ENCODE peak calls at places on chromosomes 12 and 14, in six cellular contexts. M is GM12878, B is HepG2, N is K562, T is upper lobe of left lung, Q is A549. X is an unnamed sample.

GRCh38 chr12:128787827-128788226 is 35.9 kb downstream of the SLC15A4 start:
- ATAC-seq in T (no peak), M (no peak), Q (no peak), B (peak), N (no peak), X (no peak)

GRCh38 chr14:44935155-44935554 is 26.6 kb downstream of the KLHL28 start:
- ATAC-seq in M (no peak), N (no peak), B (no peak), T (no peak), Q (no peak), X (no peak)

GRCh38 chr14:89264196-89264800 is 152.7 kb downstream of the FOXN3 start:
- ATAC-seq in M (peak), Q (no peak), B (no peak), T (no peak), N (no peak), X (no peak)

GRCh38 chr12:27824126-27824842 is 44.2 kb upstream of the MANSC4 start:
- ATAC-seq in Q (no peak), N (peak), M (peak), T (no peak), B (no peak), X (no peak)

GRCh38 chr14:77892381-77892871 is 92.5 kb downstream of the ADCK1 start:
- ATAC-seq in T (no peak), N (peak), Q (no peak), B (no peak), M (no peak), X (no peak)

GRCh38 chr14:78253986-78254385 is 83.8 kb downstream of the NRXN3 start:
- ATAC-seq in T (no peak), B (no peak), Q (peak), M (no peak), N (no peak), X (no peak)

GRCh38 chr14:88599761-88600439 is 37.1 kb downstream of the ZC3H14 start:
- ATAC-seq in Q (no peak), T (no peak), B (no peak), N (no peak), M (peak), X (no peak)

GRCh38 chr14:37622231-37622923 is 26.9 kb downstream of the TTC6 start:
- ATAC-seq in N (no peak), T (no peak), M (no peak), Q (no peak), B (no peak), X (no peak)

GRCh38 chr14:97757491-97757890 is 960.3 kb downstream of the VRK1 start:
- ATAC-seq in Q (no peak), N (no peak), B (no peak), T (peak), M (no peak), X (no peak)

GRCh38 chr14:49512571-49512970 is 73.6 kb downstream of the RPS29 start:
- ATAC-seq in M (no peak), B (no peak), T (no peak), Q (no peak), N (no peak), X (no peak)

GRCh38 chr14:52015411-52016030 is 26.2 kb downstream of the RTRAF start:
- ATAC-seq in Q (peak), M (peak), N (peak), T (no peak), B (peak), X (no peak)

GRCh38 chr12:754238-754816 is 1.9 kb downstream of the WNK1 start:
- ATAC-seq in M (no peak), T (no peak), N (no peak), B (no peak), Q (no peak), X (no peak)

GRCh38 chr14:52175982-52176502 is 91.5 kb upstream of the PTGDR start:
- ATAC-seq in M (peak), N (no peak), T (no peak), Q (no peak), B (no peak), X (no peak)

GRCh38 chr12:42976122-42976521 is 386.6 kb upstream of the PRICKLE1 start:
- ATAC-seq in B (no peak), N (no peak), T (no peak), Q (no peak), M (no peak), X (no peak)

GRCh38 chr14:103552811-103553210 is 9.6 kb downstream of the BAG5 start:
- ATAC-seq in M (no peak), N (no peak), B (no peak), Q (no peak), T (peak), X (no peak)

GRCh38 chr12:132236129-132236929 is 92.1 kb downstream of the NOC4L start:
- ATAC-seq in B (no peak), T (no peak), M (no peak), Q (no peak), N (no peak), X (no peak)

GRCh38 chr14:64444984-64445845 is 20.1 kb upstream of the AKAP5 start:
- ATAC-seq in T (no peak), Q (no peak), M (peak), B (no peak), N (peak), X (peak)

GRCh38 chr14:99440278-99440677 is 40.4 kb downstream of the SETD3 start:
- ATAC-seq in M (no peak), N (no peak), Q (peak), B (peak), T (no peak), X (no peak)

GRCh38 chr12:21891763-21892217 is 49.4 kb downstream of the ABCC9 start:
- ATAC-seq in N (no peak), B (no peak), T (no peak), M (no peak), Q (no peak), X (peak)

GRCh38 chr12:132593938-132594358 is 16.4 kb downstream of the LRCOL1 start:
- ATAC-seq in T (peak), Q (peak), N (peak), B (peak), M (peak), X (peak)

GRCh38 chr12:112005419-112006395 is 7.3 kb downstream of the TMEM116 start:
- ATAC-seq in Q (peak), N (peak), M (peak), T (peak), B (peak), X (no peak)

GRCh38 chr14:96408608-96409007 is 16.7 kb downstream of the AK7 start:
- ATAC-seq in N (peak), Q (no peak), M (peak), T (no peak), B (no peak), X (no peak)
- TF ChIP-seq CTCF in N (no peak), Q (no peak), M (no peak), T (no peak), B (no peak), X (no peak)

DNA sequence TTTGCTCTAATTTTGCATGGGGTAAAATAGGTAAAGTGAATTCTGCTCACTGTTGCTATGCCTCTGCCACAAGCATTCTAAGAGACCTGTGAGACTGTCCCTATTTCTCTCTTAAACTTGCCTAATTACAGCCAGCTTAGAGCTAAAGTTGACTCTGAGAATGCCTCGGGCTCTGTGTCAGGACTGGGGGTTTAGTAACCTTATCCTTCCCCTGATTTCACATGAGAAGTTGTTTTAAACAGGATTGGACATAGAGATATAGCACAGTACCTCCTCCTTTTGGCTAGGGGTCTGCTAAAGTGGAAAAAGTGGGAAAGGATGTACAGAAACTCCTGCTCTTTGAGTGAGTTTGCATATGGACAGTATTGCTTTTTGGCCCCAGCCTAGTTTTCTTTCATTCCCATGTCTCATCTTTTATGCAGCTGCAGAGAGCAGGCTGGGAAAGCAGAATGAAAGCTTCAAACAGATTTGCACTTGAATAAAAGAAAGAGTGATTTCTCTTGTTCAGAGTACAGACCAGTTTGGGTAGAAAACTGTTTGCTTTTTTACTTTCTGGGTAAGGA is 122.0 kb downstream of the RAD51B start:
- ATAC-seq in B (peak), T (peak), Q (peak), M (no peak), N (no peak), X (peak)
- H3K4me3 ChIP-seq in B (peak), T (no peak), Q (no peak), M (no peak), N (no peak), X (no peak)

DNA sequence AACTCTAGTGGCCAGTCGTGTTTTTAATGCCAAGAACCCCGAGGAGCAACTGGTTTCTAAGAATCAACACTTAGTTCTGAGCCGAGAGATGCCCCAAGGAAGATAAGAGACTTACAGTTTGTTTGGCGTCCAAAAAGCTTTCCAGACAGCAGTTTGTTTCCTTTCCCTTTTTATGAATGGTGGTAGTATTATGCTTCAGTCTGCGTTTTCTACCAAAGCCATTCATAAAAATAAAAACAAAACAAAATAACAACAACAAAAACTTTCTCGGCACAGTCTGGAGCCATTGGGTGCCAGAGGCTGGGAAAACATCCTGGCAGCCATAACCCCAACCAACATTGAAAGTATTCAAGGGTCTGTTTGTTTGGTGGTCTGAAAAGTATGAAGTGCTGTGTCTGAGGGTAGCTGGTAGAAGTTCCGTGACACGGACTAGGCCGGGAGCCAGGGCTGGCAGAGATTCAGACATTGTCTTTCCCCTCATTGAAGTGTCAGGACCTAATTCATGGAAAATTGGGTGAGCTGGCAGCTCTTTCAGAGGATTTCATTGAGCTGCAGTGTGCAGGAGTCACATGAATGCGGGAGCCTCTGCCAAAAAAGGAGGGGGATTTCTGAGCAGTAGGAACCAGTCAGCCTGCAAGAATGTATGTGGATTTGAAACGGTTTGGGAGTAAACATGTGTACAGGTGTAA is 124.2 kb downstream of the HMGA2 start:
- ATAC-seq in T (peak), N (no peak), B (no peak), Q (peak), M (no peak), X (peak)
- TF ChIP-seq EP300 in T (no peak), N (no peak), B (no peak), Q (peak), M (no peak), X (no peak)

DNA sequence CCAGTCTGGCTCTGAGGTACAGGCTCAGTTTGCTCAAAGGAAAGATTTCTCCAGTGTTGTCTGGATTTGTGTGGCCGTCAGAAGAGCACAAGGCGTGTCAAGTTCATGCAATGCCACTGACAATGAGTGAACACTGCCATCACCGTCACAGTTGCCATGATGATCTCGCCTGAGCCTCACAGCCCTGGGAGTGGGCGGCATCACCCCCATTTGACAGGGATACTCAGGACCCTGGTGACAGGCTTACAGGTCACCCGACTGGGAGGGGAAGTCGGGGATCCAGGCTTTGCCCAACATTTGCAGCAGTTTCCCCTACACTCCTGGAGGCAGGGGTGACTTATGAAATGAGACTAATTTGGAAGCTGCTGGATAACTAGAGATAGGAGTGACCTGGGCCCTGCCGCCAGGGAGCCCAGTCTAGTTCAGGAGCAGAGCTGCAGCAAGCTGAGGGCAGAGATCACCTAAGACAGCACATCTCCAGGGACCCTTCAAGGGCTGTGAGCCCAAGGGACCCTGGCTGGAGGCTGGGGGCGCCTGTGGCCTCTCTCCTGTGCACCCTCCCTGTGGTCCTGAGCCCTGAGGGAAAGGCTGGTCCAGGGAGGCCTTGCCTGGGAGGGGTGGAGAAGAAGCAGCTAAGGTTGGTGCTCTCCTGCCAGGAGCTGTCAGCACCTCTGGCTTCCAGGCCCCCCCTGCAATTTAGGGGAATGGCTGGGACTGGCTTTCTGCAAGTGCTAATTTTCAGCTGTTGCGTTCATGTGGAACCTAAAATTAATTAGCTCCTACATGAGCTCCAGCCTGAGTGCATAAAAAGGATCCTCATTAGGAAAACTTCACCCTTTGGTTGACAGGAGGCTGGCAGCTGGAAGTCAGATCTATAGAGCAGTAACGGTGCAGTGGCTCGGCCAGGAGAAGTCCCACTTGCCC is 32.4 kb upstream of the BEGAIN start:
- ATAC-seq in T (no peak), M (no peak), Q (no peak), N (no peak), B (no peak), X (no peak)
- TF ChIP-seq CTCF in T (no peak), M (no peak), Q (no peak), N (no peak), B (no peak), X (no peak)

DNA sequence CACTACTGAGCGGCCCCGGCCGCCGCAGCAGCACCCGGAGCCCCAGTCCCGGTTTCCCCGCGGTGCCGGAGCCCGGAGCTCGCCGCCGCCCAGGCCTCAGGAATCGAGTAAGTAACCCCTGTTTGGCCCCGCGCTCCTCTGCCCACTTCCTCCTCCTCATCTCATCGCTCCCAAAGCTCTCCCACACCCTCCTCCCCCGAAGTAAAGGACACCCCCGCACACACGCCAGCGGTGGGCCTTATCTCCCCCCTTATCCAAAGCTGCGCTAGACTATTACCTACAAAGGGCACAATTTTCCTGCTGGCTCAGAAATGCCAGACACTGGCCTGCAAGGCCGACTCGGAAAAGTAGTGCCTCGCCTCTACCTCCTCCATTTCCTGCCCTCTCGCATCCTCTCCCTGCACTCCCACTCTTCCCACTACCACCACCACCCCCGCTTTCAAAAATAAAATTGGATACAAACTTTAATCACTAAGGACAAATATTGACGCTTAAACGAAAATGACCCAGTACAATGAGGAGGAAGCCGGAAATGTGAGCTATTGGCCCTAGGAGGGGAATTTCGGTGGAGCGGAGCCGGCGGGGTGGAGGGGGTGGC is 581 bp upstream of the FOXG1 start:
- ATAC-seq in Q (peak), N (peak), M (no peak), T (no peak), B (no peak), X (no peak)
- H3K4me3 ChIP-seq in Q (peak), N (peak), M (no peak), T (peak), B (no peak), X (peak)

GRCh38 chr12:96471368-96472040 is 17.9 kb upstream of the CFAP54 start:
- ATAC-seq in T (no peak), M (no peak), B (no peak), N (no peak), Q (no peak), X (no peak)

GRCh38 chr12:96472384-96472783 is 17.0 kb upstream of the CFAP54 start:
- ATAC-seq in M (no peak), N (no peak), Q (no peak), B (no peak), T (no peak), X (no peak)

GRCh38 chr12:96462571-96463280 is 26.7 kb upstream of the CFAP54 start:
- ATAC-seq in M (no peak), N (no peak), Q (no peak), T (no peak), B (no peak), X (no peak)

GRCh38 chr12:96465896-96466295 is 23.5 kb upstream of the CFAP54 start:
- ATAC-seq in T (no peak), N (no peak), Q (no peak), B (no peak), M (peak), X (no peak)

GRCh38 chr12:96466939-96467751 is 22.2 kb upstream of the CFAP54 start:
- ATAC-seq in Q (peak), N (no peak), B (no peak), M (no peak), T (no peak), X (no peak)
- TF ChIP-seq EP300 in Q (no peak), N (no peak), B (no peak), M (no peak), T (no peak), X (no peak)

GRCh38 chr12:4899361-4899760 is 10.3 kb upstream of the KCNA1 start:
- ATAC-seq in Q (no peak), B (no peak), T (no peak), M (peak), N (no peak), X (no peak)
- TF ChIP-seq CTCF in Q (no peak), B (no peak), T (no peak), M (peak), N (no peak), X (no peak)

GRCh38 chr14:104933721-104934379 is 9.2 kb downstream of the PLD4 start:
- ATAC-seq in N (no peak), T (no peak), M (no peak), B (no peak), Q (peak), X (no peak)
- H3K4me3 ChIP-seq in N (no peak), T (peak), M (no peak), B (no peak), Q (peak), X (peak)

DNA sequence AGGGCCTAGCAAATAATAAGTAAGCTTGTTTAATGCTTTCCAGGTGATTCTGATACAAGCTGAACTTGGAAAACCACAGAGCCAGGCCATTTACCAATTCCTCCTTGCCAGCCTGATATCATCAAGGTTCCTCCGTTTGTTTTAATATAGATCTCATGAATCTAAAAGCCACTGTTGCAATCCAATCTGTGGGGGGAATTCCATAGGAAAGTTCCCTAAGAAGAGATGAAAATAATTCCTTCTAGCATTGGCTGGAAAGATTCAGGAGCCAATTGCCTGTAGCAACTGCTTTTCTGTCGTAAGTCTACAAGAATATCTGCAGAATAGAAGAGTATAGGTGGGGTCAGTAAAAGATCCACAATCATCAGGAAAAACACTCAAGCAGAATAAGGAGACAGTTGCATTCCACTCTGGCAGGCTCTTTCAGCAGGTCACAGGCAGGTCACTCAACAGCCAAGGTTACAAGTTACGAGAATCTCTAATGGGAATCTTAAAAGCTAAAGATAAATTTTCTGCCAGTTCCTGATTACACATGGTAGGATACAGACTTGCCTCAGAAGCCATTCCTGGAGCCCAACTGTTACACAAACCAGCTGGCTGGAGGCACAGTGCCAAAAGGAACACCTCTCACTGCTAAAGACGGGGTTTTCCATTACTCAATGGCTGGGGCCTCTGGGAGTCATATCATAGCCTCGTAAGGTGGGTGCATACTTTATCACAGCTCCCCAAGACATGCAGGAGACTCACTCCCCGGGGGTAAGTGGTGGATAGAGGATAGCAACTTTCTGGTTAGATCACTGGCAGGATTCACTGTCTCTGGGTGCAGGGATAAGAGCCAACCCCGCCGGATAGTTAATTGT is 43.6 kb downstream of the FGD6 start:
- ATAC-seq in Q (peak), T (peak), N (peak), B (no peak), M (no peak), X (peak)
- TF ChIP-seq EP300 in Q (no peak), T (no peak), N (peak), B (no peak), M (no peak), X (no peak)

DNA sequence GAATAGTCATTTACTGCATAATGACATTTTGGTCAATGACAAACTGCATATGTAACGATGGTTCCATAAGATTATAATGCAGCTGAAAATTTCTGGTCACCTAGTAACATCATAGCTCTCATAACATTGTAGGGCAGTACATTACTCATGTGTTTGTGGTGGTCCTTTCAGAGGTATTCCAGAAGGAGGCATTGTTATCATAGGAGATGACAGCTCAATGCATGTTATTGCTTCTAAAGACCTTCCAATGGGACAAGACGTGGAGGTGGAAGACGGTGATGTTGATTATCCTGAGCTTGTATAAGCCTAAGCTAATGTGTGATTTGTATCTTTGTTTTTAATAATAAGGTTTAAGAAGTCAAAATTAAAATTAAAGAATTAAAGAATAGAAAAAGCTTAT is 43.8 kb upstream of the TSPAN11 start:
- ATAC-seq in Q (no peak), N (no peak), M (no peak), B (no peak), T (no peak), X (no peak)
- TF ChIP-seq CTCF in Q (no peak), N (no peak), M (no peak), B (peak), T (no peak), X (no peak)